ENCODE peak calls at places on chromosomes 16 and 17, in four cellular contexts. N, Y, F and I are unnamed samples.

GRCh38 chr17:9648521-9649110 is 3.3 kb downstream of the USP43 start:
- DNase-seq in F (no peak), N (no peak), Y (no peak), I (no peak)

GRCh38 chr16:55301385-55302008 is 22.5 kb upstream of the IRX6 start:
- DNase-seq in N (no peak), Y (no peak), F (no peak), I (no peak)

GRCh38 chr16:55502801-55503366 is 6.0 kb upstream of the LPCAT2 start:
- DNase-seq in N (no peak), Y (no peak), F (no peak), I (peak)

GRCh38 chr16:56616608-56617211 is 8.3 kb downstream of the MT2A start:
- DNase-seq in N (no peak), F (no peak), Y (no peak), I (no peak)

GRCh38 chr16:57600048-57600835 is 28.2 kb upstream of the ADGRG1 start:
- DNase-seq in F (peak), Y (no peak), N (peak), I (peak)

GRCh38 chr17:56808503-56808902 is 25.2 kb downstream of the C17orf67 start:
- DNase-seq in Y (no peak), F (no peak), N (no peak), I (no peak)

GRCh38 chr16:1487395-1488053 is 1.2 kb downstream of the PTX4 start:
- DNase-seq in Y (no peak), F (no peak), N (no peak), I (no peak)

GRCh38 chr16:86668136-86668535 is 89.8 kb downstream of the FOXL1 start:
- DNase-seq in F (peak), N (no peak), Y (no peak), I (no peak)

GRCh38 chr17:39001703-39002637 is 34.8 kb upstream of the FBXO47 start:
- DNase-seq in F (peak), Y (no peak), N (no peak), I (no peak)

GRCh38 chr17:73400915-73401545 is 89.2 kb upstream of the CDC42EP4 start:
- DNase-seq in F (no peak), Y (no peak), N (no peak), I (no peak)

GRCh38 chr17:15513859-15514446 is 46.5 kb upstream of the CDRT4 start:
- DNase-seq in N (no peak), Y (no peak), F (no peak), I (no peak)

GRCh38 chr17:28521296-28522085 is 15.3 kb downstream of the FOXN1 start:
- DNase-seq in N (no peak), F (no peak), Y (no peak), I (no peak)

GRCh38 chr16:57704905-57705852 is 10.6 kb downstream of the DRC7 start:
- DNase-seq in N (no peak), Y (no peak), F (no peak), I (no peak)

GRCh38 chr17:8163978-8164814 is 1.4 kb upstream of the VAMP2 start:
- DNase-seq in N (no peak), F (peak), Y (no peak), I (no peak)

GRCh38 chr16:82643136-82643535 is 16.4 kb downstream of the CDH13 start:
- DNase-seq in N (no peak), F (no peak), Y (no peak), I (no peak)

DNA sequence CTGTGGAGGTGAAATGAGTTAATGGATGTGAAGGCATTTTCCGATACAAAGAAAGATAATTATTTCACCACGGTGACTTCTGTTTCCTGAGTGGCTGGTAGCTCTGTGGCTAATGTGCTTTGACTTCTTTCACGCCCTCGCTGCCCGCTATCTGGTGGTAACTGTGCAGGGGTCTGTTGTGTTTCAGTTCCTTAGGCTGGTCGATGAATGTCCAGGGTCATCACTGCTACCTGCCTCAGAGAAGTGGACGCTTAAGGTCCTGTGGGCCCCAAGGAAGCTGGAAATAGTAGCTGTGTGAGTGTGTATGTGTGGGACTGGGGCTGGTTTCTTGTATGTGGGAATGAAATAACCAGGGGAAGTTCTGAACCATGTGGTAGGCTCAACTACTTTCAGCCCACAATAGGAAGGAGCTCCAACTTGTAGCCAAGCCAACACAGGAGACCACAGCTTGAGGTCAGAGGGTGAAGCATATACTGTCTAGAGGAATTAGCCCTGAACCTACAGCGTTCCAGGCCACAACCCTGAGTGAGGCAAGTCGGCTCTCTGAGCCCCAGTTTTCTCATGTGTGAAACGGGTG is 15.9 kb upstream of the CCL5 start:
- DNase-seq in N (no peak), F (no peak), Y (no peak), I (no peak)
- TF ChIP-seq HDAC6 in N (no peak), F (no peak), Y (no peak), I (no peak)

GRCh38 chr16:77250395-77250794 is 51.2 kb downstream of the SYCE1L start:
- DNase-seq in F (no peak), N (no peak), Y (no peak), I (no peak)
- TF ChIP-seq HDAC6 in F (no peak), N (no peak), Y (no peak), I (no peak)

GRCh38 chr16:66660422-66661209 is 35.9 kb downstream of the CMTM4 start:
- DNase-seq in N (no peak), F (peak), Y (no peak), I (peak)
- TF ChIP-seq HDAC6 in N (no peak), F (no peak), Y (no peak), I (no peak)

GRCh38 chr16:12754824-12755543 is 48.7 kb downstream of the CPPED1 start:
- DNase-seq in F (no peak), N (no peak), Y (no peak), I (no peak)
- TF ChIP-seq HDAC6 in F (no peak), N (no peak), Y (no peak), I (no peak)

DNA sequence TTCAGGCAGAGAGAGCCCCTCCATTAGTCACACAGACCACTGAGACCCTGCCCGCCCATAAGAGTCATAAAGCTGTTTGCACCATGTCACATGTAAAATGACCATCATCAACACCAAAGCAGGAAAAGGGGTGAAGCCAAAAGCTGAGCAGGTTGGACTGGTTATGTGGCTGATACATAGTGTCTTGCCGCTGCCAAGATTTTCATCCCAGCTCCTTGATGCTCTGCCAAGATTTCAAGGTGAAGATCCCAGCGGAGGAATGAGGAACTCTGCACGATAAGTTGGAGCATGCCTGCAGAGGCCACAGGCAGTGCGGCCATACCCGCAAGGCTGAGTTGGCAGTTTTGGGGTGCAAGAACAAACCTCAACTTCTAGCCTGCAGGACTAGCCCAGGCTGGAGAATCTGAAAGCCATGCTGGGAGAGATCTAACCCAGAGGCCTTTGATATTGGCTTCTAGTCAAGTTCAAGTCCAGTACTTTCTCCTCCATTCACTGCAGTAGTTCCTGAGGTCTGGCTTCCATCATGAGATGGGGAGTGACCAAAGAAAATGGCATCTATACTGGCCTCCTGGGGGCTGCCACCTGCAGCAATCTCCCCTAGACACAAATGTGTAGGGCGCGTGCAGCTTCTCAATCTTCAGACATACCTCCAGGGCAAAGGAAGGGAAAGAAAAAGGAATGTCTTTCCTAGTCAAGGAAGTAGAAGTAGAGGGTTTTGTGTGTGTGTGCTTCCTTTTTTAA is 79.7 kb upstream of the NOL11 start:
- DNase-seq in Y (no peak), F (no peak), N (no peak), I (no peak)
- TF ChIP-seq HDAC6 in Y (no peak), F (no peak), N (no peak), I (no peak)